ENCODE peak calls at places on chromosomes 13 and 19, in five cellular contexts. P, O, N, A and Q are unnamed samples.

GRCh38 chr13:41909524-41909923 is 51.4 kb downstream of the VWA8 start:
- DNase-seq in P (no peak), O (no peak), N (no peak), A (no peak), Q (peak; percentile 28)

GRCh38 chr13:26037302-26037701 is 14.5 kb downstream of the SHISA2 start:
- DNase-seq in P (no peak), O (no peak), N (peak; percentile 90), A (no peak), Q (peak; percentile 20)

GRCh38 chr13:69264362-69265334 is 843.0 kb upstream of the ATXN8OS start:
- DNase-seq in P (no peak), O (no peak), N (no peak), A (no peak), Q (no peak)

GRCh38 chr13:92187378-92187989 is 789.1 kb downstream of the GPC5 start:
- DNase-seq in P (peak; percentile 62), O (peak; percentile 24), N (no peak), A (no peak), Q (no peak)

GRCh38 chr19:5742051-5742450 is 21.6 kb downstream of the CATSPERD start:
- DNase-seq in P (no peak), O (no peak), N (no peak), A (no peak), Q (no peak)

GRCh38 chr13:33167521-33167920 is 118.0 kb downstream of the STARD13 start:
- DNase-seq in P (no peak), O (peak; percentile 41), N (no peak), A (no peak), Q (peak; percentile 37)

GRCh38 chr19:24101459-24102122 is 14.6 kb downstream of the ZNF254 start:
- DNase-seq in P (no peak), O (no peak), N (no peak), A (no peak), Q (peak; percentile 66)

GRCh38 chr19:48752511-48753365 is at the start of gene FUT1:
- DNase-seq in P (no peak), O (no peak), N (peak; percentile 94), A (no peak), Q (peak; percentile 69)

GRCh38 chr19:31096930-31097329 is 252.3 kb downstream of the TSHZ3 start:
- DNase-seq in P (peak; percentile 24), O (no peak), N (no peak), A (no peak), Q (no peak)

GRCh38 chr13:32984857-32985626 is 31.2 kb upstream of the KL start:
- DNase-seq in P (no peak), O (no peak), N (no peak), A (no peak), Q (peak; percentile 2)

GRCh38 chr13:76570485-76570884 is 315.7 kb downstream of the KCTD12 start:
- DNase-seq in P (no peak), O (no peak), N (no peak), A (no peak), Q (no peak)

DNA sequence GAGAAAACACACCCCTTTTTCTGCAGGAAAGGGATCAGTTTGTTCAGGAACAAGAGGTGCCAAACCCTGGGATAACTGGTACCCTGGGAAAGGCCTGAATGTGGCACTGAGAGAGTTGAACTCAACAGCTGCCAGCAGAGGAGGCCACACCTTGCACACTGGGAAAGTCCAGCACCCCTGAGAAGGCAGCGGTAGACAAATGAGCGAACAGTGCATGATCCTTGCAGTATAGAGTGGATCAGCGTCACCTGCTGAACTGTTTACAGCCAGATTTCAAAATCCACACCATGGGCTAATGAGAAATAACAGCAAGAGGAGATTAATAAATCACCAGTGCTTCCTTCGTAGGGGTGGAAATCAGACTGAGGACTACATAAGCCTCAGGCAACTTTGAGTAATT is 52.2 kb downstream of the DCT start:
- DNase-seq in P (no peak), O (no peak), N (no peak), A (no peak), Q (no peak)
- H3K4me3 ChIP-seq in P (no peak overlapping the region), O (no peak overlapping the region), N (no peak overlapping the region), A (no peak overlapping the region), Q (no peak overlapping the region)

GRCh38 chr13:54492995-54493394 is 1464.4 kb downstream of the OLFM4 start:
- DNase-seq in P (no peak), O (no peak), N (no peak), A (no peak), Q (no peak)
- H3K27ac ChIP-seq in P (no peak overlapping the region), O (no peak overlapping the region), N (no peak overlapping the region), A (no peak overlapping the region), Q (no peak overlapping the region)

DNA sequence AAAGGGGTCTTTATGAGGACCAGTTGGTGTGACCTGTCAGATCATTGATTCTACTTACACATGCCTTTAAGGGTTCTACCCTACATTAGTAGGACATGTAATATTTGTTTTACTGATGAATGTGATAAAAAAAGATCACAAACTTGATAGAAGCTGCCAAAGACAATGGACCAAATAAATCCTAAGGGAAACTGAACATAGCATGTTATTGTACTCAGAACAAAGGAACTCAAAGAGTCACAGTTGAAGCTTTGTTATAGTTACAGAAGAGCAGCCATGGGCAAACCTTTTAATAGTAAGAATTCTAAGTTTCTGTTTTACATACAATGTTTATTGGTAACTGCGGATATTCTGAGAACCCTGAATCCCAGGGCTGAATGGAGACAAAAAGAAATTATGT is 780.1 kb downstream of the SLITRK6 start:
- DNase-seq in P (no peak), O (no peak), N (no peak), A (no peak), Q (no peak)
- H2AFZ ChIP-seq in P (no peak overlapping the region), O (no peak overlapping the region), N (no peak overlapping the region), A (no peak overlapping the region), Q (no peak overlapping the region)

GRCh38 chr19:44303305-44303704 is 1.5 kb downstream of the ZNF235 start:
- DNase-seq in P (no peak), O (no peak), N (no peak), A (no peak), Q (no peak)
- H3K4me3 ChIP-seq in P (peak overlapping the region; percentile 84), O (no peak overlapping the region), N (no peak overlapping the region), A (peak overlapping the region; percentile 90), Q (no peak overlapping the region)

GRCh38 chr19:16894080-16894479 is 5.3 kb downstream of the F2RL3 start:
- DNase-seq in P (no peak), O (no peak), N (no peak), A (no peak), Q (no peak)
- H3K27ac ChIP-seq in P (no peak overlapping the region), O (no peak overlapping the region), N (no peak overlapping the region), A (no peak overlapping the region), Q (no peak overlapping the region)

GRCh38 chr19:4083677-4084546 is 17.2 kb upstream of the ZBTB7A start:
- DNase-seq in P (no peak), O (no peak), N (no peak), A (no peak), Q (peak; percentile 92)

GRCh38 chr19:4086336-4086953 is 19.7 kb upstream of the ZBTB7A start:
- DNase-seq in P (no peak), O (no peak), N (no peak), A (no peak), Q (no peak)

GRCh38 chr19:4081441-4082129 is 14.9 kb upstream of the ZBTB7A start:
- DNase-seq in P (peak; percentile 24), O (no peak), N (no peak), A (no peak), Q (no peak)

GRCh38 chr19:4082172-4082571 is 15.5 kb upstream of the ZBTB7A start:
- DNase-seq in P (no peak), O (no peak), N (no peak), A (no peak), Q (peak; percentile 48)

GRCh38 chr19:4084547-4084877 is 17.8 kb upstream of the ZBTB7A start:
- DNase-seq in P (no peak), O (no peak), N (no peak), A (no peak), Q (no peak)
- H2AFZ ChIP-seq in P (no peak overlapping the region), O (no peak overlapping the region), N (no peak overlapping the region), A (peak overlapping the region; percentile 64), Q (peak overlapping the region; percentile 11)

GRCh38 chr13:57630661-57631606 is 610 bp upstream of the PCDH17 start:
- DNase-seq in P (peak; percentile 21), O (no peak), N (peak; percentile 49), A (no peak), Q (no peak)

GRCh38 chr13:57627663-57628062 is 3.9 kb upstream of the PCDH17 start:
- DNase-seq in P (peak; percentile 59), O (no peak), N (no peak), A (no peak), Q (no peak)

GRCh38 chr13:57631607-57632275 is at the start of gene PCDH17:
- DNase-seq in P (peak; percentile 70), O (no peak), N (peak; percentile 76), A (no peak), Q (no peak)

GRCh38 chr13:57629391-57629804 is 2.1 kb upstream of the PCDH17 start:
- DNase-seq in P (peak; percentile 40), O (no peak), N (no peak), A (no peak), Q (no peak)

GRCh38 chr13:57629821-57630235 is 1.7 kb upstream of the PCDH17 start:
- DNase-seq in P (peak; percentile 93), O (no peak), N (peak; percentile 97), A (no peak), Q (peak; percentile 15)
- H3K4me3 ChIP-seq in P (peak overlapping the region; percentile 56), O (no peak overlapping the region), N (peak overlapping the region; percentile 64), A (no peak overlapping the region), Q (peak overlapping the region; percentile 6)

DNA sequence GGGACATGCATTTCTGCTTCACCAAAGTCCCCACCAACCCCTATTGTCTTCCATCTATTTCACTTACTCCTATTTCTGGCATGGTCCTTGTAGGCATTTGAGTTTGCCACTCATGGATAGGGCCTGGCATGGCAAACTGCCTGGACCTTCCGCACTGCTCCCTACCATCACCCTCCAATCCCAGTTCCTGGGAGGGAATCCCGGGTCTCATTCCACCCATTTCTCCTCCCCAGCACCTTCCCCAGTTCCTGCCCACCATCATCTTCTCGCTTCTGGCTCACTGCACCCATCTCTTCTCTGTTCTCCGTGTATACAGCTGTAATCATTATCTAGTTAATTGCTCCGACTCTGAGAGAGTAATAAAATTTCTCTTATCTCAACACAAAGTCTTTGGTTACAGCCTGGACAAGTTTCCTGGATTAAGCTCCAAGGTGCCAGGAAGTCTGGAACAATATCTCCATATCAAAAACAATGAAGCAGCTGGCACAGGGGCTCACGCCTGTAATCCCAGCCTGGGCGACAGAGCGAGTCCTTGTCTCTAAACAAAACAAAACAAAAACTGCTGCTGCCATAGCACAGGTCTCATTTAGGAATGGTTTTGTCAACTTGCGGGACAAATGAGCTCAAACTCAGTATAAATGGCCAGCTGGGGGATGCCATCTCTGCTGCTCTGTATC is 17.0 kb upstream of the COX7A1 start:
- DNase-seq in P (no peak), O (no peak), N (no peak), A (no peak), Q (no peak)
- H3K27ac ChIP-seq in P (no peak overlapping the region), O (no peak overlapping the region), N (no peak overlapping the region), A (no peak overlapping the region), Q (no peak overlapping the region)

GRCh38 chr13:87674143-87674772 is 3.1 kb downstream of the SLITRK5 start:
- DNase-seq in P (peak; percentile 23), O (no peak), N (peak; percentile 47), A (no peak), Q (no peak)
- H2AFZ ChIP-seq in P (no peak overlapping the region), O (no peak overlapping the region), N (no peak overlapping the region), A (no peak overlapping the region), Q (no peak overlapping the region)